ENCODE peak calls at places on chromosome X, in six cellular contexts. Q, W, Z, H, G and P are unnamed samples.

GRCh38 chrX:38937400-38937799 is 136.1 kb downstream of the MID1IP1 start:
- DNase-seq in Q (no peak), W (no peak), Z (no peak), H (no peak), G (no peak), P (no peak)

GRCh38 chrX:75781618-75782017 is 3.4 kb downstream of the MAGEE2 start:
- DNase-seq in Q (no peak), W (no peak), Z (no peak), H (no peak), G (no peak), P (no peak)

GRCh38 chrX:45571453-45571852 is 370.8 kb upstream of the DIPK2B start:
- DNase-seq in Q (no peak), W (no peak), Z (no peak), H (no peak), G (no peak), P (no peak)

GRCh38 chrX:13101439-13102139 is 57.2 kb upstream of the FAM9C start:
- DNase-seq in Q (no peak), W (peak), Z (peak), H (no peak), G (peak), P (peak)

GRCh38 chrX:84865113-84865512 is 138.6 kb upstream of the APOOL start:
- DNase-seq in Q (no peak), W (peak), Z (no peak), H (no peak), G (no peak), P (no peak)

GRCh38 chrX:13266641-13267420 is 53.0 kb downstream of the ATXN3L start:
- DNase-seq in Q (no peak), W (peak), Z (no peak), H (no peak), G (no peak), P (no peak)

GRCh38 chrX:115023139-115023538 is 5.7 kb upstream of the IL13RA2 start:
- DNase-seq in Q (no peak), W (peak), Z (no peak), H (no peak), G (peak), P (peak)

GRCh38 chrX:74242484-74243138 is 61.4 kb upstream of the ZCCHC13 start:
- DNase-seq in Q (no peak), W (no peak), Z (no peak), H (no peak), G (peak), P (no peak)

GRCh38 chrX:107684956-107685385 is 56.7 kb downstream of the PRPS1 start:
- DNase-seq in Q (no peak), W (peak), Z (peak), H (peak), G (peak), P (no peak)

GRCh38 chrX:1727531-1728027 is 112.7 kb downstream of the ASMT start:
- DNase-seq in Q (no peak), W (peak), Z (no peak), H (peak), G (no peak), P (peak)

GRCh38 chrX:63747331-63747730 is 37.7 kb downstream of the ARHGEF9 start:
- DNase-seq in Q (no peak), W (peak), Z (no peak), H (no peak), G (peak), P (peak)

GRCh38 chrX:150730719-150731118 is 37.5 kb downstream of the MTMR1 start:
- DNase-seq in Q (no peak), W (peak), Z (no peak), H (no peak), G (no peak), P (peak)

GRCh38 chrX:123464709-123465108 is 268.1 kb downstream of the THOC2 start:
- DNase-seq in Q (no peak), W (no peak), Z (no peak), H (no peak), G (no peak), P (no peak)

DNA sequence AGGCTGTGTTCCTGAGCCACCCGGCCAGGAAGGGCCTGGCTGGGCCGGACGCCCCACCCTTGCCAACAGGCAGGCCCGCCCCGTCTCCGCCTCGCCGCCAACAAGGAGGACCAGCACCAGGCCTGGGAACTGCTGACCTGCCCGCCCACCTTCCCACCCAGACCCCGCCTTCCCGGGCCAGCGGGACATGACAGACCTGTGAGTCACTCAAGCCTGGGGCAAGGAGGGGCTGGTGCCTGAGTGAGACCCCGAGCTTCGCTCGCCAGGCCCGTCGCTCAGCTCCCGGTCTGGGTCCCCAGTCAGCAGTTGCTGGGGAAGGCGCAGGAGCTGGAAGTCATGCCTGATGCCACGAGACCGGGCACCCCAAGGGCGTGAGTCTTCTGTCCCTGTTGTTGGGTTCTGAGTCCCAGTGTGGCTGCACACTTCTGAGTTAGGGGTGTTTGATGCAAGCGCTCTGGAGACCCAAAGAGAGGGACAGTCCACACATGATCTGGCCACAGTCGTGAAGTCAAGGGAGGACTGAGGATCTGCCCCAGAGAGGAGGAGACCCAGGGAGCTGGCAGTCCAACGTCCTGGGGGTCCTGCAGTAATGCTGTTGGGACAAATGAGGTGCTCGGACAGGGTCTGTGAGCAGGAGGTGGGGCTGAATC is at the start of gene DNASE1L1:
- DNase-seq in Q (peak), W (peak), Z (peak), H (peak), G (peak), P (peak)
- H3K4me3 ChIP-seq in Q (no peak), W (peak), Z (peak), H (peak), G (peak), P (peak)

GRCh38 chrX:153689654-153690465 is 2.1 kb downstream of the SLC6A8 start:
- DNase-seq in Q (peak), W (peak), Z (no peak), H (peak), G (no peak), P (peak)

GRCh38 chrX:153690466-153690865 is 2.7 kb downstream of the SLC6A8 start:
- DNase-seq in Q (peak), W (no peak), Z (no peak), H (no peak), G (no peak), P (no peak)

GRCh38 chrX:153688071-153688470 is 345 bp downstream of the SLC6A8 start:
- DNase-seq in Q (peak), W (no peak), Z (no peak), H (no peak), G (no peak), P (peak)

GRCh38 chrX:153688534-153688899 is 791 bp downstream of the SLC6A8 start:
- DNase-seq in Q (peak), W (no peak), Z (no peak), H (no peak), G (no peak), P (peak)

GRCh38 chrX:153688900-153689590 is 1.3 kb downstream of the SLC6A8 start:
- DNase-seq in Q (peak), W (peak), Z (no peak), H (no peak), G (no peak), P (peak)
- H3K4me3 ChIP-seq in Q (no peak), W (peak), Z (no peak), H (peak), G (peak), P (peak)

DNA sequence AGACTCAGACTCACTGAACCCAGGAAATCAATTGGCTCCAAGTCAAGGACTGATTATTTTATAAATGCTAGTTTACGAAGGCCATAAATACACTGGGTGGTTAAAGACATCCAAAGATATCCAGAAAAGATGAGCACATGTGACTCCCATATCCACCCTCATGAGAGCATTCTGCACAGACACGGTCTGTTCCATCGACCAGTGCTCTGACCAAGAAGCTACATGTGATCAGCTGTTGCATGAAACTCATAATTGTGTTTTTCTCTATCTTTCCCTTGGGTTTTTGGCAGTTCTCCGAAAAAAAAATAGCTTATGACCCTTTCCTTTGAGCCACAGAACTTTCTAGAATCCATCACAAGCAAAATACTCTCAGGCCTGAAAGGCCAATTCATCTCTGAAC is 2.7 kb upstream of the PIR start:
- DNase-seq in Q (no peak), W (no peak), Z (no peak), H (no peak), G (no peak), P (no peak)
- H3K4me3 ChIP-seq in Q (no peak), W (no peak), Z (no peak), H (no peak), G (no peak), P (no peak)

DNA sequence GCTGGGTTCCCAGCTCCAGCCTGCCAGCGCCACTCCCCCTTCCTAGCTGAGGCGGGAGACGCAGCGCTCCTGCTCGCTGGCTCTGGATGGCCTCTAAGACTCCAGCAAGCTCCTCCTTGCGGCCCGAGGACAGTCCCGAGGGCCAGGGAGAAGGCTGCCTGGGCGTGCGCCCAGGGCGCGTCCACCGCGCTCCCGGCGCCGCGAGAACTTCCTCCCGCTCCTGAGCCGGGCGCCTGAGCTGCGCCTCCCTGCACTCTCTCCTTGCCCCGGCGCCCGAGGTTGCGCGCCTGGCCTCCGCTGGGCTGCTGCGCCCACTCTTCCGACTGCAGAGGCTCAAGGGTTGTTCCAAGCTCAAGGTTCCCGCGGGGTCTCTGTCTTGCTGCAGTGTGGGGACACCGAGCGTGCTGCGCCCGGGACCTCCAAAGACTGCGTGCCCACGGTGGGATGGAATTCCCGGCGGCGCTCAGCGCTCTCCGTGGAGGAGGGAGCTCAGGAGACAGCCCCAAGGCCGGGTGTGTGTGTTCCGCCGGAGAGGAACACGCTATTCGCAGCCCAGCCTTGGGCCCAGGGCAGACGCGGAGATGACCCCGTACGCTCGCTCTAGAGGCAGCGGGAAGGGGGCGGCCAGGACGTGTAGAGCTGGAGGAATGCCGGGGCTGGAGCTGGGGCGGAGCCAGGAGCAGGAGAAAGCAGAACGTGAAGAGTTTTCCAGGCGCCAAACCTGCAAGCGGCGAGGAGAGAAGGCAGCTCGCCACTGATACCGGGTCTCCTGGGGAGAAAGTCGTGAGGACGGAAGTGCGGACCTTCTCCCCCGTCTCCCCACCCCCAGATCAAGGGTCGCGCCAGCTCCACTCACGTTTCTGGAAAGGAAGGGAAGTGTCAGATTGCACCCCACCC is at the start of gene ARHGAP6:
- DNase-seq in Q (peak), W (peak), Z (no peak), H (peak), G (peak), P (peak)
- H3K4me3 ChIP-seq in Q (no peak), W (peak), Z (peak), H (peak), G (peak), P (peak)

GRCh38 chrX:119688856-119689455 is 4.0 kb downstream of the SEPTIN6 start:
- DNase-seq in Q (no peak), W (no peak), Z (no peak), H (no peak), G (no peak), P (no peak)
- H3K4me3 ChIP-seq in Q (no peak), W (no peak), Z (no peak), H (no peak), G (no peak), P (no peak)

GRCh38 chrX:16589826-16590225 is 60.1 kb upstream of the S100G start:
- DNase-seq in Q (no peak), W (no peak), Z (no peak), H (no peak), G (no peak), P (no peak)
- H3K4me3 ChIP-seq in Q (no peak), W (no peak), Z (no peak), H (no peak), G (no peak), P (no peak)

GRCh38 chrX:48573690-48574269 is 504 bp upstream of the RBM3 start:
- DNase-seq in Q (no peak), W (no peak), Z (peak), H (no peak), G (no peak), P (no peak)
- H3K4me3 ChIP-seq in Q (peak), W (peak), Z (no peak), H (peak), G (peak), P (peak)